ENCODE peak calls at places on chromosome 7, in five cellular contexts. K, N, V, J and E are unnamed samples.

GRCh38 chr7:45160374-45160773 is 2.8 kb downstream of the RAMP3 start:
- DNase-seq in J (no peak), V (no peak), K (no peak), N (no peak), E (no peak)

GRCh38 chr7:40608321-40609075 is 473.7 kb downstream of the SUGCT start:
- DNase-seq in J (no peak), N (no peak), V (no peak), K (no peak), E (no peak)

GRCh38 chr7:45924283-45924682 is 3.2 kb upstream of the IGFBP3 start:
- DNase-seq in N (no peak), J (peak), K (peak), V (no peak), E (peak)

GRCh38 chr7:159147687-159148086 is 3.0 kb upstream of the VIPR2 start:
- DNase-seq in J (no peak), V (no peak), K (no peak), N (no peak), E (no peak)

GRCh38 chr7:85423209-85423895 is 236.5 kb upstream of the SEMA3D start:
- DNase-seq in J (no peak), V (no peak), N (no peak), K (no peak), E (no peak)

GRCh38 chr7:70574314-70574713 is 557.6 kb upstream of the GALNT17 start:
- DNase-seq in K (no peak), V (no peak), J (no peak), N (no peak), E (no peak)

GRCh38 chr7:29479606-29480200 is 83.9 kb upstream of the PRR15 start:
- DNase-seq in K (no peak), J (peak), N (no peak), V (no peak), E (no peak)

GRCh38 chr7:11077816-11078215 is 104.1 kb downstream of the PHF14 start:
- DNase-seq in V (no peak), N (no peak), J (no peak), K (no peak), E (no peak)

GRCh38 chr7:135768990-135769389 is 20.4 kb upstream of the FAM180A start:
- DNase-seq in J (no peak), N (no peak), K (no peak), V (no peak), E (no peak)

GRCh38 chr7:32335107-32335506 is 155.1 kb downstream of the LSM5 start:
- DNase-seq in J (peak), V (no peak), K (peak), N (no peak), E (no peak)

GRCh38 chr7:87926581-87927461 is 7.2 kb upstream of the ADAM22 start:
- DNase-seq in J (peak), K (no peak), N (no peak), V (no peak), E (no peak)

GRCh38 chr7:94276797-94277196 is 117.9 kb upstream of the COL1A2 start:
- DNase-seq in N (no peak), J (peak), K (no peak), V (no peak), E (no peak)

GRCh38 chr7:40836218-40836617 is 701.4 kb downstream of the SUGCT start:
- DNase-seq in K (no peak), N (no peak), V (no peak), J (peak), E (no peak)

GRCh38 chr7:120272261-120272895 is 597 bp upstream of the KCND2 start:
- DNase-seq in J (peak), V (peak), K (peak), N (no peak), E (peak)
- TF ChIP-seq CTCF in J (peak), V (peak), K (peak), N (peak), E (peak)

DNA sequence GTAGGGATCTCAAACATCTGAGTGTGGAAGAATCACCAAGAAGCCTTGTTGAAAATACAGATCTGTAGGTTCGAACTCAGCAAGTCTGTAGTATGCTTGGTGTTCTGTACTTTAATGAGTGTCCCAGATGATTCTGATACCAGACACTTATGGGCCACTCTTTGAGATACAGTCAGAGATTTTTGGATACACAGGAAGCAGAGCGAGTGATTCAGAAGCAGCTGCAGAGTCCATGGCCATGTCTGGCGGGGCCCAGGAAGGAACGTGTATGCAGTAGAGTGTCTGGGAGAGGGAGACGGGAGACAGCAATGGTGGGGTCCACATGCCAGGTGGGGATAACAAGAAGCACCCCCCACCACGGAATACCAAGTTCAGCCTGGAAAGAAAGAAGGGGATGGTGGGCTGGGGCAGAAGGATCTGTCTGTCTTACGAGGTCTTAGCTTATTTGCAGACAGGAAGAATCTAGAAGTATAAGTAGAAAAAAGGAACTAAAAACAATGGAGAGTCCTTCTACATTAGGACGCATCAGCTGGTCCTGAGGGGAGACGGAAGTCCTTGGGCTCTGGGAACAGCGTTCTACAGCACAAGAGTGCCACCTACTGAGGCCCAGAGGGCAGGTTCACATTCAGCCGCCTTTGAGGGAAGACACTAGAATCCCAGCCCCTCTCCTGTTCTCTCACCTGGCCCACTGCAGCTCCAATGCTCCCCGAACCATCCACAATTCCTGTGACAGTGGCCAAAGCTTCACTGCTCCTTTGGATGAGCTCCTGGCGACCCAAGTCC is 55.4 kb downstream of the SLC37A3 start:
- DNase-seq in K (no peak), N (peak), V (peak), J (peak), E (no peak)
- TF ChIP-seq CTCF in K (peak), N (peak), V (peak), J (peak), E (peak)

GRCh38 chr7:157273208-157274202 is 63.3 kb upstream of the DNAJB6 start:
- DNase-seq in N (peak), J (peak), V (peak), K (peak), E (peak)
- TF ChIP-seq CTCF in N (peak), J (peak), V (peak), K (peak), E (peak)

DNA sequence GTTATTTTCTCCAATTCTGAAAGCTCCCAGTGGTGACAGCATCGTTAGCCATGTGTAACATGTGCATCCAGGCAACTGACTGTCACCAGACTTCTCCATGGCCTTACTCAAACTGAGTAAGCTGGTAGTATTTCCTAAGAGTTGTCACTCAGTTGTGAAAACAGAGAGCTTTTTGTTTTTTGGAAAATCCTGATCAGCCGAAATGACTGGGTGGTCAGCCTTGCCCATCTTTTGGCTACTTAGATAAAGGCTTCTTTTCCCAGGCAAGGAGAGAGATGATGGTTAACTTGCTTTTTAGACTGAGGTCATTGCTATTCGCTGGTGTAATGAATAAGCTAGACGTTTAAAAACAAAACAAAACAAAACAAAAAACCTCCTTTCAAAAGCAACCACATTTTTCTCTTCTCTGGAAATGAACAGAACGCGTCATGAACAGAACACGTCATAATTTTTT is 159.5 kb upstream of the KLF14 start:
- DNase-seq in N (no peak), K (no peak), V (no peak), J (peak), E (no peak)
- TF ChIP-seq CTCF in N (no peak), K (no peak), V (no peak), J (no peak), E (no peak)

DNA sequence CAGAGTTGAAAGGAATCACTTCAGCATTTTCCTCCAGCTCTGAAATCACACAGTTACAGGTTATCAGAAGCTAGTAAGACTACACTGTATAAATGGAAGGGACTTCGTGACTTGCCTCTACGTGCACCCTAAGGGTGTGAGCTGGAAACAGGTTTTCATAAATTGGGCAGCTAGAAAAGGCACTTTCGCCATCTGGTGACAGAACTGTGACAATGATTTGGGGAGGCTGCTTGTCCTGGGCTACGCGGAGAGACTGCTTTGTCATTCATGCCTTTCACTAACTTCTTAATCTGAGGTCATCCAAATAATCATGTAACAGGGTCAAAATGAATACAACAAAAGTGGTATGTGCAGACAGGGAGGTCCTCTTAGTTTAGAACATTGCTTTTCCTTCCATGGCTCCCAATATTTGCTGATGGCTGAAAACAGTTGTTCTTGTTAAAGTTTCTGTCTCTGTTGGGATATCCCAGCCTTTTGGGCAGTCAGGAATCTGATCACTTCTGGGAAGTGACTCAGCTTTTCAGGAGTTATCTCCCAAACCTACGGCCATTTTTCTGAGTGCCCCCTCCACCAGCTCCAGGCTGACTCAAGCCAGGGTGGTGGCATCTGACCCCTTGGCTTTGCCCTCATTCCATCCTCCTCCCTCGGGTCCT is 17.8 kb downstream of the VWC2 start:
- DNase-seq in K (no peak), N (no peak), J (no peak), V (no peak), E (no peak)
- TF ChIP-seq CTCF in K (no peak), N (peak), J (no peak), V (no peak), E (peak)